ENCODE peak calls at places on chromosomes 4 and X, in eight cellular contexts. Y is EL; T is neural crest cell; J is SW 1271; V is hepatocyte; R is stomach; D is stimulated activated CD8-positive, alpha-beta memory T cell treated with anti-CD3 and anti-CD28 coated beads, Interleukin-15, amount 100 ng/mL, for 1 hour; M is NCI-H2107. N is an unnamed sample.

GRCh38 chr4:109022941-109023340 is 260.1 kb upstream of the ETNPPL start:
- DNase-seq in Y (no peak), T (no peak), J (no peak), V (no peak), R (no peak), D (no peak), M (no peak), N (no peak)

GRCh38 chr4:160848901-160849735 is 1314.7 kb downstream of the FSTL5 start:
- DNase-seq in Y (no peak), T (no peak), J (no peak), V (peak), R (no peak), D (no peak), M (no peak), N (peak)

GRCh38 chrX:45172890-45173289 is 27.8 kb downstream of the DIPK2B start:
- DNase-seq in Y (peak), T (no peak), J (no peak), V (peak), R (no peak), D (no peak), M (no peak), N (peak)

GRCh38 chrX:70426286-70427278 is 3.5 kb downstream of the GDPD2 start:
- DNase-seq in Y (no peak), T (no peak), J (no peak), V (no peak), R (no peak), D (no peak), M (no peak), N (no peak)

GRCh38 chr4:6509587-6509986 is 37.2 kb upstream of the PPP2R2C start:
- DNase-seq in Y (no peak), T (no peak), J (peak), V (no peak), R (no peak), D (no peak), M (no peak), N (peak)

GRCh38 chrX:39302838-39303237 is 501.6 kb downstream of the MID1IP1 start:
- DNase-seq in Y (no peak), T (no peak), J (no peak), V (no peak), R (no peak), D (no peak), M (no peak), N (no peak)

GRCh38 chr4:165070560-165070959 is 16.9 kb downstream of the TRIM75 start:
- DNase-seq in Y (no peak), T (no peak), J (no peak), V (no peak), R (no peak), D (no peak), M (no peak), N (no peak)

GRCh38 chrX:426881-427280 is 40.2 kb upstream of the PPP2R3B start:
- DNase-seq in Y (peak), T (no peak), J (no peak), V (no peak), R (no peak), D (no peak), M (no peak), N (peak)

GRCh38 chr4:120466429-120466828 is 399.8 kb upstream of the MAD2L1 start:
- DNase-seq in Y (no peak), T (no peak), J (no peak), V (no peak), R (no peak), D (no peak), M (no peak), N (no peak)

GRCh38 chr4:7771541-7772507 is 167.8 kb downstream of the AFAP1 start:
- DNase-seq in Y (no peak), T (no peak), J (no peak), V (no peak), R (no peak), D (no peak), M (no peak), N (no peak)

GRCh38 chrX:100980608-100981497 is 11.3 kb downstream of the ARL13A start:
- DNase-seq in Y (peak), T (no peak), J (no peak), V (no peak), R (peak), D (no peak), M (no peak), N (peak)

GRCh38 chr4:86818211-86818610 is 31.0 kb downstream of the SLC10A6 start:
- DNase-seq in Y (peak), T (no peak), J (no peak), V (no peak), R (no peak), D (no peak), M (no peak), N (no peak)

GRCh38 chrX:111597967-111598366 is 83.0 kb upstream of the ALG13 start:
- DNase-seq in Y (no peak), T (no peak), J (no peak), V (no peak), R (no peak), D (no peak), M (no peak), N (no peak)

GRCh38 chr4:73828945-73829344 is 7.5 kb upstream of the CXCL6 start:
- DNase-seq in Y (no peak), T (no peak), J (no peak), V (no peak), R (no peak), D (no peak), M (no peak), N (peak)

GRCh38 chr4:67550491-67551256 is 5.4 kb upstream of the CENPC start:
- DNase-seq in Y (no peak), T (no peak), J (no peak), V (no peak), R (no peak), D (no peak), M (no peak), N (no peak)

GRCh38 chrX:68999931-69000330 is 165.3 kb downstream of the PJA1 start:
- DNase-seq in Y (no peak), T (no peak), J (no peak), V (no peak), R (no peak), D (no peak), M (no peak), N (no peak)

GRCh38 chr4:16100833-16101232 is 17.0 kb upstream of the PROM1 start:
- DNase-seq in Y (no peak), T (no peak), J (no peak), V (no peak), R (no peak), D (no peak), M (no peak), N (no peak)

GRCh38 chr4:145098675-145099037 is 545 bp downstream of the ABCE1 start:
- DNase-seq in Y (peak), T (no peak), J (peak), V (peak), R (no peak), D (peak), M (no peak), N (peak)

GRCh38 chrX:100704581-100705203 is 27.2 kb downstream of the SYTL4 start:
- DNase-seq in Y (no peak), T (no peak), J (no peak), V (no peak), R (no peak), D (no peak), M (no peak), N (no peak)

GRCh38 chr4:124631760-124632159 is 80.8 kb downstream of the ANKRD50 start:
- DNase-seq in Y (peak), T (no peak), J (peak), V (peak), R (peak), D (no peak), M (no peak), N (peak)

GRCh38 chr4:110247591-110247990 is 49.2 kb upstream of the ELOVL6 start:
- DNase-seq in Y (no peak), T (no peak), J (no peak), V (no peak), R (no peak), D (no peak), M (no peak), N (no peak)

GRCh38 chr4:167218022-167218608 is 16.2 kb downstream of the SPOCK3 start:
- DNase-seq in Y (no peak), T (no peak), J (no peak), V (peak), R (no peak), D (no peak), M (no peak), N (no peak)

GRCh38 chr4:183288955-183289354 is 31.1 kb downstream of the CLDN22 start:
- DNase-seq in Y (no peak), T (no peak), J (no peak), V (no peak), R (no peak), D (no peak), M (no peak), N (no peak)

GRCh38 chr4:64899563-64899962 is 490.3 kb upstream of the TECRL start:
- DNase-seq in Y (peak), T (no peak), J (no peak), V (no peak), R (no peak), D (no peak), M (no peak), N (no peak)